ENCODE peak calls at places on chromosomes 16 and 17, in nine cellular contexts. Y, Z, C, S, F, X, U, L and J are unnamed samples.

GRCh38 chr16:79436885-79437284 is 163.7 kb downstream of the MAF start:
- DNase-seq in Y (no peak), Z (no peak), C (no peak), S (no peak), F (no peak), X (no peak), U (no peak), L (no peak), J (no peak)

GRCh38 chr16:76386784-76387183 is 109.6 kb downstream of the CNTNAP4 start:
- DNase-seq in Y (no peak), Z (no peak), C (no peak), S (no peak), F (no peak), X (no peak), U (no peak), L (no peak), J (no peak)

GRCh38 chr17:13346996-13347762 is 254.6 kb downstream of the HS3ST3A1 start:
- DNase-seq in Y (no peak), Z (no peak), C (no peak), S (no peak), F (peak), X (peak), U (no peak), L (no peak), J (no peak)

GRCh38 chr17:20922128-20922670 is 120.6 kb downstream of the USP22 start:
- DNase-seq in Y (no peak), Z (no peak), C (no peak), S (no peak), F (peak), X (no peak), U (no peak), L (peak), J (no peak)

GRCh38 chr16:70437582-70438324 is 1.1 kb downstream of the ST3GAL2 start:
- DNase-seq in Y (no peak), Z (no peak), C (no peak), S (no peak), F (peak), X (no peak), U (no peak), L (no peak), J (no peak)

GRCh38 chr16:81737885-81738536 is 41.1 kb upstream of the PLCG2 start:
- DNase-seq in Y (peak), Z (peak), C (peak), S (peak), F (peak), X (no peak), U (peak), L (peak), J (peak)

GRCh38 chr17:4658478-4659305 is 17.2 kb upstream of the ALOX15 start:
- DNase-seq in Y (no peak), Z (no peak), C (no peak), S (no peak), F (peak), X (peak), U (no peak), L (no peak), J (no peak)

GRCh38 chr17:60747069-60747808 is 69.6 kb downstream of the BCAS3 start:
- DNase-seq in Y (no peak), Z (no peak), C (no peak), S (no peak), F (no peak), X (no peak), U (no peak), L (no peak), J (no peak)

GRCh38 chr16:72278301-72278700 is 106.3 kb upstream of the PMFBP1 start:
- DNase-seq in Y (no peak), Z (no peak), C (no peak), S (no peak), F (no peak), X (no peak), U (no peak), L (no peak), J (no peak)

GRCh38 chr16:71479420-71479819 is 9.7 kb downstream of the ZNF19 start:
- DNase-seq in Y (no peak), Z (no peak), C (no peak), S (no peak), F (peak), X (no peak), U (no peak), L (no peak), J (no peak)

GRCh38 chr17:13601776-13602551 is at the start of gene HS3ST3A1:
- DNase-seq in Y (no peak), Z (no peak), C (no peak), S (peak), F (peak), X (peak), U (peak), L (peak), J (no peak)

GRCh38 chr16:27379919-27380318 is 22.1 kb upstream of the IL21R start:
- DNase-seq in Y (peak), Z (no peak), C (no peak), S (no peak), F (no peak), X (no peak), U (no peak), L (no peak), J (no peak)

GRCh38 chr17:79936661-79937434 is 97.6 kb upstream of the CBX4 start:
- DNase-seq in Y (no peak), Z (peak), C (no peak), S (no peak), F (no peak), X (no peak), U (peak), L (peak), J (no peak)

GRCh38 chr17:35540589-35541404 is 3.3 kb upstream of the SLFN12L start:
- DNase-seq in Y (peak), Z (peak), C (peak), S (no peak), F (no peak), X (no peak), U (peak), L (no peak), J (peak)

GRCh38 chr17:15463363-15463762 is 4.1 kb downstream of the CDRT4 start:
- DNase-seq in Y (peak), Z (no peak), C (no peak), S (peak), F (peak), X (peak), U (no peak), L (no peak), J (no peak)

GRCh38 chr16:65119905-65120341 is 1.9 kb downstream of the CDH11 start:
- DNase-seq in Y (no peak), Z (no peak), C (no peak), S (peak), F (peak), X (no peak), U (no peak), L (no peak), J (no peak)

GRCh38 chr16:78784773-78785172 is 685.3 kb downstream of the WWOX start:
- DNase-seq in Y (no peak), Z (no peak), C (no peak), S (no peak), F (no peak), X (no peak), U (no peak), L (no peak), J (no peak)

GRCh38 chr17:76314392-76315227 is 6.5 kb upstream of the QRICH2 start:
- DNase-seq in Y (no peak), Z (no peak), C (no peak), S (no peak), F (no peak), X (peak), U (no peak), L (no peak), J (no peak)

GRCh38 chr17:18037482-18037881 is 1.5 kb downstream of the ATPAF2 start:
- DNase-seq in Y (no peak), Z (no peak), C (no peak), S (no peak), F (no peak), X (no peak), U (no peak), L (no peak), J (no peak)

GRCh38 chr16:69741519-69741918 is 13.2 kb downstream of the NOB1 start:
- DNase-seq in Y (no peak), Z (no peak), C (no peak), S (no peak), F (no peak), X (no peak), U (no peak), L (no peak), J (no peak)

GRCh38 chr17:78806451-78806850 is 24.4 kb upstream of the CYTH1 start:
- DNase-seq in Y (no peak), Z (peak), C (no peak), S (no peak), F (no peak), X (no peak), U (no peak), L (no peak), J (peak)

GRCh38 chr17:67020293-67020766 is 24.0 kb upstream of the CACNG1 start:
- DNase-seq in Y (no peak), Z (no peak), C (no peak), S (no peak), F (no peak), X (no peak), U (no peak), L (no peak), J (no peak)

GRCh38 chr17:1460233-1460632 is 4.2 kb upstream of the CRK start:
- DNase-seq in Y (peak), Z (no peak), C (no peak), S (no peak), F (peak), X (no peak), U (peak), L (peak), J (no peak)

GRCh38 chr16:31350275-31351005 is 4.5 kb upstream of the ITGAX start:
- DNase-seq in Y (no peak), Z (no peak), C (no peak), S (no peak), F (no peak), X (no peak), U (no peak), L (no peak), J (no peak)

GRCh38 chr17:38428643-38429371 is 543 bp downstream of the ARHGAP23 start:
- DNase-seq in Y (peak), Z (no peak), C (no peak), S (peak), F (peak), X (no peak), U (peak), L (peak), J (no peak)

GRCh38 chr17:79115487-79115886 is 40.9 kb downstream of the ENGASE start:
- DNase-seq in Y (no peak), Z (no peak), C (no peak), S (no peak), F (no peak), X (no peak), U (no peak), L (no peak), J (no peak)

GRCh38 chr16:15775209-15775608 is 81.6 kb downstream of the MYH11 start:
- DNase-seq in Y (no peak), Z (no peak), C (no peak), S (no peak), F (no peak), X (no peak), U (no peak), L (no peak), J (no peak)

GRCh38 chr16:25874196-25874595 is 182.4 kb downstream of the HS3ST4 start:
- DNase-seq in Y (no peak), Z (no peak), C (no peak), S (no peak), F (no peak), X (no peak), U (no peak), L (no peak), J (no peak)

GRCh38 chr16:50386139-50386538 is 17.4 kb upstream of the BRD7 start:
- DNase-seq in Y (no peak), Z (no peak), C (no peak), S (no peak), F (no peak), X (no peak), U (no peak), L (no peak), J (no peak)
- H3K4me3 ChIP-seq in Y (no peak), Z (no peak), C (no peak), S (no peak), F (no peak), X (no peak), U (no peak), L (no peak), J (no peak)

GRCh38 chr16:74999208-74999682 is 421 bp downstream of the ZNRF1 start:
- DNase-seq in Y (peak), Z (no peak), C (peak), S (peak), F (no peak), X (no peak), U (peak), L (peak), J (peak)

GRCh38 chr16:74999683-75000480 is 1.1 kb downstream of the ZNRF1 start:
- DNase-seq in Y (peak), Z (peak), C (peak), S (peak), F (no peak), X (no peak), U (peak), L (peak), J (peak)

GRCh38 chr16:75002474-75002873 is 3.6 kb downstream of the ZNRF1 start:
- DNase-seq in Y (peak), Z (no peak), C (no peak), S (no peak), F (no peak), X (no peak), U (no peak), L (no peak), J (no peak)

GRCh38 chr16:74998481-74999207 is at the start of gene ZNRF1:
- DNase-seq in Y (peak), Z (peak), C (peak), S (peak), F (peak), X (peak), U (peak), L (peak), J (peak)

DNA sequence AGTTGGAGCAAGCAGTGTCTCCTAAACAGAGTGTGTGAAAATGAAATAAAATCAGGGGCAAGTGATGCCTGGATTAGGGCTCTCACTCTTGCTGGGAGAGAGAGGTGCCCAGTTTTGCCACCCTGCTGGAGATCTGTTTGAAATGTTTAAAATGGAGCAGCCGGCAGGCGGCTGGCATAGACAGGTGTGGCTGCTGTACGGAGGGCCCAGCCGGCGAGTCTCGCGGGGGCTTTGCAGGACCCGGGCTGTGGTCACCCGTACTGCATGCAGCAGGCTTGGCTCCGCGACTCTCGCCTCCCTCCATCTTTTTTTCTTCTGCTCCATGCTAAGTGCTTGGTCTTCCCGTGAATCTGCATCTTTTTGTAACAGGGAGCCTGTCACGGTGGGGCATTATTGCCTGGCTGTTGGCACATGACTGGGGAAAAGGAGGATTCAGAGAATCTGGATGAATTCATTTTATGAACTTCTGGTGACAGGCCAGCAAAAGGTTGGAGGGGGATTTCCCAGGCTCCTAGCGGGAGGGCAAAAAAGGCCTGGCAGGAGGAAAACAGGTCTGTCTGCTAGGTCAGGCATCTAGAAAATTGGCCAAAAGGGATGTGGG is 1.8 kb downstream of the ZNRF1 start:
- DNase-seq in Y (peak), Z (no peak), C (no peak), S (no peak), F (no peak), X (no peak), U (no peak), L (peak), J (no peak)
- H3K4me3 ChIP-seq in Y (peak), Z (peak), C (peak), S (peak), F (peak), X (peak), U (peak), L (peak), J (no peak)

GRCh38 chr16:87965417-87965816 is 14.2 kb downstream of the BANP start:
- DNase-seq in Y (no peak), Z (no peak), C (no peak), S (no peak), F (no peak), X (no peak), U (no peak), L (no peak), J (no peak)
- H3K4me3 ChIP-seq in Y (no peak), Z (no peak), C (no peak), S (no peak), F (no peak), X (no peak), U (no peak), L (no peak), J (no peak)

DNA sequence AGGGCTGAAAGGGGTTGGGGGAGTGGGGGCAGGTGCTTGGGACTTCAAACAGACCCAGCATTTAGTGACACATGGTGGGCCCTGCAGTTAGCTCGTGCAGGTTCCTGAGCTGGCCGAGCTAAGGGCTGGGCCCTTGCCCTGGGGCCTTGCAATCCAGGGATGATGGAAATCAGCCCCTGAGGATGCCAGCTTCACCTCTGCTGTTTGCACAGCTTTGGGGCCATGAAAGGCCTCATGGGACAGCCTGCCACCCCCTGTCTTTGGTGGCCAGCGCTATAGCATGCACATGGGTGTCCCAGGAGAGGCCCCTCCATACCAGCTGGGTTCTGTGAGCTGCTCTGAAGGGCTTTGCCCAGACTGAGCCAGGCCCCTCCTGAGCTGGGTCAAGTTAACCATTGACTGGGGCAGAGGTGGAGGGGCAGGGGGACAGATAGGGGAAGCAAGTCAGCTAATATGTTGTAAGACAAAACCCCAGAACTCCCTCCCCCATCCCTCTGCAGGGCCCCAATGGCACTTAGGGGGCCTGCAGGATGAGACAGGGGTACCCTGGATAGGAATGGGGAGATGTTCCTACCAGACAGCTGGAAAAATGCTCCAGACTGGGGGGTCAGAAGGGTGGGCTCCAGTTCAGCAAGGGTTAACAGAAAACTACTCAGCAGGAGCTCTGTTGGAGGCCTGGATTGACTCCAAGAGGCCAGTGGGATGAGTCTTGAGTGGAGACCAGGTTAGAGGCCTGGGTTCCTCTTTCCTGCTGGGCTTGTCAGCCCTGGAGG is 679 bp downstream of the PRR15L start:
- DNase-seq in Y (no peak), Z (no peak), C (no peak), S (no peak), F (no peak), X (no peak), U (no peak), L (no peak), J (no peak)
- H3K4me3 ChIP-seq in Y (no peak), Z (no peak), C (no peak), S (peak), F (no peak), X (no peak), U (no peak), L (no peak), J (no peak)

DNA sequence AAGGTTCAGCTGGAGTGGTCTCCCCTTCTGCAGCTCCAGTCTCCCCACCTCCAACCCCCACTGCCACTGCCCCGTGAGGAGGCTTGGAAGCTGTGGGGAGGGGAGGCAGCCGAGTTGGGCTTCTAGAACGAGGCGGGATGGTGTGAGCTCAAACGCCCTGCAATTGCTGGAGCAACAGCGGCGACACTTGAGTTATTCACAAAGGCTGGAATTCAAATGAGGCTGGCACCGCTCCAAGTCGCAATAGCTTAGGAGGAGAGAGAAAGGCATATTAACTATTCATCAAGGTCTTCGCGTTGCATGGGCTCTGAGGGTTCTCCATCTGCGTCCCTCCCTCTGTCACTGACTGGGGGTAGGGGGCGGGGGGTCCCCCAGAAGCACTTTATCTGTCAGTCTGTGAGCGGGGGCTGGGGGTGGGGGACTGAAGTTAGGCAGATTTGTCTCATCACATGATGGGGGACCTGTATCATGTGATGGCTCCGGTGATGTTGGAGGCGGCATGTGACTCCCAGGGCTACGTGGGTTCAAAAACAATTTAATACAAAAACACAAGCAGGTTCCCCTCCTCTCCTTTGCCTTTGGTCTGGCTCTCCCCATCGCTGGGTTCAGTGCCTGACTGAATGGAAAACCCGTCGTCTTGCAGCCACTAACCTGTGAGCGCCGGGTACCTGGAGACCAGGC is 70.5 kb downstream of the RBBP6 start:
- DNase-seq in Y (peak), Z (no peak), C (no peak), S (peak), F (peak), X (no peak), U (peak), L (peak), J (no peak)
- H3K4me3 ChIP-seq in Y (peak), Z (peak), C (no peak), S (peak), F (peak), X (peak), U (peak), L (peak), J (no peak)

GRCh38 chr17:65558311-65558682 is 3.2 kb downstream of the AXIN2 start:
- DNase-seq in Y (no peak), Z (no peak), C (no peak), S (no peak), F (no peak), X (no peak), U (no peak), L (no peak), J (no peak)

GRCh38 chr17:65556014-65556909 is 5.2 kb downstream of the AXIN2 start:
- DNase-seq in Y (peak), Z (peak), C (peak), S (peak), F (peak), X (no peak), U (peak), L (peak), J (peak)

GRCh38 chr17:65556910-65557348 is 4.5 kb downstream of the AXIN2 start:
- DNase-seq in Y (no peak), Z (no peak), C (no peak), S (no peak), F (no peak), X (no peak), U (no peak), L (no peak), J (no peak)

GRCh38 chr17:65558683-65559311 is 2.7 kb downstream of the AXIN2 start:
- DNase-seq in Y (no peak), Z (no peak), C (no peak), S (peak), F (no peak), X (no peak), U (peak), L (no peak), J (peak)

GRCh38 chr17:65557349-65558310 is 3.8 kb downstream of the AXIN2 start:
- DNase-seq in Y (no peak), Z (no peak), C (peak), S (no peak), F (peak), X (no peak), U (no peak), L (no peak), J (peak)
- H3K4me3 ChIP-seq in Y (peak), Z (no peak), C (peak), S (peak), F (peak), X (no peak), U (no peak), L (no peak), J (peak)

GRCh38 chr16:22670551-22670970 is 143.4 kb upstream of the HS3ST2 start:
- DNase-seq in Y (peak), Z (no peak), C (no peak), S (peak), F (no peak), X (no peak), U (no peak), L (no peak), J (no peak)

GRCh38 chr16:22671301-22672076 is 142.5 kb upstream of the HS3ST2 start:
- DNase-seq in Y (peak), Z (no peak), C (no peak), S (peak), F (no peak), X (no peak), U (no peak), L (no peak), J (no peak)

GRCh38 chr16:22668318-22668717 is 145.6 kb upstream of the HS3ST2 start:
- DNase-seq in Y (peak), Z (no peak), C (no peak), S (no peak), F (no peak), X (no peak), U (no peak), L (no peak), J (no peak)

GRCh38 chr16:22672830-22673210 is 141.1 kb upstream of the HS3ST2 start:
- DNase-seq in Y (peak), Z (no peak), C (no peak), S (peak), F (no peak), X (no peak), U (no peak), L (no peak), J (no peak)

GRCh38 chr16:22670044-22670536 is 143.9 kb upstream of the HS3ST2 start:
- DNase-seq in Y (peak), Z (no peak), C (no peak), S (peak), F (no peak), X (no peak), U (no peak), L (no peak), J (no peak)
- H3K4me3 ChIP-seq in Y (no peak), Z (no peak), C (no peak), S (no peak), F (no peak), X (no peak), U (no peak), L (no peak), J (no peak)